ENCODE peak calls at places on chromosomes 13 and 19, in ten cellular contexts. One of them, this sample, is unnamed.
A peak's percentile ranks its signal among the peaks of the same experiment; 100 is the strongest.

GRCh38 chr19:39307233-39307821 is 11.1 kb downstream of the IFNL1 start:
- DNase-seq in BE2C: no peak
- DNase-seq in A549: no peak
- DNase-seq in breast epithelium: no peak
- DNase-seq in HAP-1: no peak
- DNase-seq in fibroblast of mammary gland: no peak
- DNase-seq in bronchial epithelial cell: no peak
- DNase-seq in fibroblast of the aortic adventitia: no peak
- DNase-seq in AG04450: no peak
- DNase-seq in heart right ventricle: no peak
- DNase-seq in this sample: peak; percentile 53

GRCh38 chr13:99800951-99801350 is 170.6 kb downstream of the ZIC5 start:
- DNase-seq in BE2C: no peak
- DNase-seq in HAP-1: no peak
- DNase-seq in fibroblast of mammary gland: no peak
- DNase-seq in bronchial epithelial cell: no peak
- DNase-seq in breast epithelium: no peak
- DNase-seq in heart right ventricle: no peak
- DNase-seq in AG04450: no peak
- DNase-seq in fibroblast of the aortic adventitia: no peak
- DNase-seq in A549: no peak
- DNase-seq in this sample: no peak

GRCh38 chr13:46057251-46058015 is 4.9 kb upstream of the ZC3H13 start:
- DNase-seq in AG04450: no peak
- DNase-seq in breast epithelium: peak; percentile 26
- DNase-seq in A549: no peak
- DNase-seq in fibroblast of mammary gland: peak; percentile 45
- DNase-seq in fibroblast of the aortic adventitia: no peak
- DNase-seq in bronchial epithelial cell: no peak
- DNase-seq in BE2C: no peak
- DNase-seq in heart right ventricle: no peak
- DNase-seq in HAP-1: no peak
- DNase-seq in this sample: no peak

GRCh38 chr19:55600336-55601028 is 394 bp downstream of the ZNF524 start:
- DNase-seq in fibroblast of mammary gland: no peak
- DNase-seq in BE2C: no peak
- DNase-seq in AG04450: no peak
- DNase-seq in bronchial epithelial cell: no peak
- DNase-seq in HAP-1: peak; percentile 89
- DNase-seq in heart right ventricle: peak; percentile 71
- DNase-seq in fibroblast of the aortic adventitia: no peak
- DNase-seq in breast epithelium: peak; percentile 55
- DNase-seq in A549: no peak
- DNase-seq in this sample: no peak

GRCh38 chr19:28424041-28424440 is 788.9 kb downstream of the UQCRFS1 start:
- DNase-seq in A549: no peak
- DNase-seq in HAP-1: no peak
- DNase-seq in heart right ventricle: no peak
- DNase-seq in AG04450: no peak
- DNase-seq in fibroblast of the aortic adventitia: peak; percentile 26
- DNase-seq in BE2C: no peak
- DNase-seq in bronchial epithelial cell: no peak
- DNase-seq in breast epithelium: no peak
- DNase-seq in fibroblast of mammary gland: no peak
- DNase-seq in this sample: no peak

GRCh38 chr13:25898991-25899390 is 152.8 kb downstream of the SHISA2 start:
- DNase-seq in BE2C: no peak
- DNase-seq in A549: no peak
- DNase-seq in fibroblast of mammary gland: no peak
- DNase-seq in fibroblast of the aortic adventitia: no peak
- DNase-seq in breast epithelium: no peak
- DNase-seq in heart right ventricle: no peak
- DNase-seq in HAP-1: no peak
- DNase-seq in AG04450: no peak
- DNase-seq in bronchial epithelial cell: no peak
- DNase-seq in this sample: no peak

GRCh38 chr13:79481685-79482052 is 714 bp downstream of the NDFIP2 start:
- DNase-seq in AG04450: no peak
- DNase-seq in HAP-1: peak; percentile 24
- DNase-seq in fibroblast of the aortic adventitia: no peak
- DNase-seq in A549: no peak
- DNase-seq in bronchial epithelial cell: peak; percentile 77
- DNase-seq in heart right ventricle: no peak
- DNase-seq in breast epithelium: peak; percentile 19
- DNase-seq in fibroblast of mammary gland: peak; percentile 9
- DNase-seq in BE2C: no peak
- DNase-seq in this sample: peak; percentile 27

GRCh38 chr13:102903659-102904407 is 58.0 kb downstream of the ERCC5 start:
- DNase-seq in breast epithelium: no peak
- DNase-seq in HAP-1: peak; percentile 32
- DNase-seq in bronchial epithelial cell: peak; percentile 32
- DNase-seq in BE2C: no peak
- DNase-seq in AG04450: no peak
- DNase-seq in fibroblast of mammary gland: peak; percentile 42
- DNase-seq in fibroblast of the aortic adventitia: peak; percentile 26
- DNase-seq in heart right ventricle: no peak
- DNase-seq in A549: peak; percentile 17
- DNase-seq in this sample: peak; percentile 9

GRCh38 chr19:6221878-6222746 is 57.7 kb downstream of the MLLT1 start:
- DNase-seq in A549: no peak
- DNase-seq in fibroblast of the aortic adventitia: no peak
- DNase-seq in breast epithelium: no peak
- DNase-seq in bronchial epithelial cell: no peak
- DNase-seq in fibroblast of mammary gland: no peak
- DNase-seq in BE2C: no peak
- DNase-seq in HAP-1: no peak
- DNase-seq in heart right ventricle: no peak
- DNase-seq in AG04450: no peak
- DNase-seq in this sample: no peak

GRCh38 chr13:106176103-106176502 is 359.4 kb downstream of the EFNB2 start:
- DNase-seq in heart right ventricle: no peak
- DNase-seq in bronchial epithelial cell: no peak
- DNase-seq in A549: no peak
- DNase-seq in breast epithelium: no peak
- DNase-seq in fibroblast of mammary gland: peak; percentile 82
- DNase-seq in AG04450: no peak
- DNase-seq in fibroblast of the aortic adventitia: no peak
- DNase-seq in HAP-1: no peak
- DNase-seq in BE2C: no peak
- DNase-seq in this sample: no peak

GRCh38 chr19:46824887-46825730 is 25.5 kb downstream of the AP2S1 start:
- DNase-seq in bronchial epithelial cell: no peak
- DNase-seq in heart right ventricle: no peak
- DNase-seq in fibroblast of mammary gland: peak; percentile 22
- DNase-seq in BE2C: no peak
- DNase-seq in breast epithelium: no peak
- DNase-seq in fibroblast of the aortic adventitia: no peak
- DNase-seq in AG04450: no peak
- DNase-seq in A549: peak; percentile 41
- DNase-seq in HAP-1: no peak
- DNase-seq in this sample: no peak

GRCh38 chr19:46818812-46819211 is 30.4 kb upstream of the SLC1A5 start:
- DNase-seq in BE2C: no peak
- DNase-seq in heart right ventricle: no peak
- DNase-seq in breast epithelium: no peak
- DNase-seq in AG04450: no peak
- DNase-seq in fibroblast of mammary gland: peak; percentile 53
- DNase-seq in HAP-1: peak; percentile 52
- DNase-seq in bronchial epithelial cell: no peak
- DNase-seq in A549: peak; percentile 69
- DNase-seq in fibroblast of the aortic adventitia: peak; percentile 38
- DNase-seq in this sample: peak; percentile 47

GRCh38 chr19:46825731-46826055 is 25.0 kb downstream of the AP2S1 start:
- DNase-seq in bronchial epithelial cell: peak; percentile 60
- DNase-seq in fibroblast of the aortic adventitia: no peak
- DNase-seq in HAP-1: no peak
- DNase-seq in heart right ventricle: no peak
- DNase-seq in breast epithelium: no peak
- DNase-seq in AG04450: no peak
- DNase-seq in A549: no peak
- DNase-seq in fibroblast of mammary gland: no peak
- DNase-seq in BE2C: no peak
- DNase-seq in this sample: no peak

GRCh38 chr19:46823049-46823448 is 27.6 kb downstream of the AP2S1 start:
- DNase-seq in fibroblast of mammary gland: no peak
- DNase-seq in A549: no peak
- DNase-seq in breast epithelium: no peak
- DNase-seq in HAP-1: peak; percentile 25
- DNase-seq in AG04450: no peak
- DNase-seq in fibroblast of the aortic adventitia: no peak
- DNase-seq in bronchial epithelial cell: no peak
- DNase-seq in BE2C: no peak
- DNase-seq in heart right ventricle: no peak
- DNase-seq in this sample: no peak

DNA sequence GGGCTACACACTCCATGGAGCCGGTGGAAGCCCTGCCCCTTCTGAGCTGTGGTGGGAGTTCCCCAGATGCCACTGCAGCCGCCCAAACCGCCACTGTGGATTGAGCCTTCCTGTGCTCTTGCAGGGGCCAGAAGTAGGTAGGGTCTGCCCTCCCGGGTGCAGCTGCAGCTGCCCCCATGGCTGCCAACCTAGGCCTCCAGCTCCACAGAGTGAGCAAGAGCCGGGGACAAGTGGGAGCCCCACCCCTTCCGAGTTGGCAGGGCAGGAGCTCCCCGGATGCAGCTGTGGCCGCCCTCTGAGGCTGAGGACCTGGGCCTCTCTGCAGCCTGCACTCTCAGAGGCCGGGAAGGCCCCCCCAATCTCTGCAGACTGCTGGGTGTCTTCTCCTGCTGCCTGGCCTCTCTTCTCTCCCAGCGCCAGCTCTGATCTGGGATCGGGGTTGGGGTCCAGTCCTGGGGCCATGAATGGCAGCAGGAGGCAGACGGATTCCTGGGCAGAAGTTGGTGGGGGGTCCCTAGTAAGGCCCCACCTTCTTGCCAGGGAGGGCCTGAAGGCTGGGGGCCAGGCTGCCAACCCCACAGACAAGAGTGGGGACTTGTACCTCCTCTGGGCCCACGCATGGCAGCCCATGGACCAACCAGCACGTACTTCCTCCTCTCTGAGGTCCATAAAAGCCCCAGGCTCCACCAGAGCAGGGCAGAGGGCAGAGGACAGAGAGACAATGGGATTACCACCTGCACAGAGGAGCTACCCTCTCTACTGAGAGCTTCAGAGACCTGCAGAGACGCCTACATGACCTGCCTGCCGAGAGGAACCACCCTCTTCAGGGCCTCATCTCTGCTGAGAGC is 28.9 kb downstream of the AP2S1 start:
- DNase-seq in fibroblast of mammary gland: no peak
- DNase-seq in BE2C: no peak
- DNase-seq in A549: no peak
- DNase-seq in HAP-1: no peak
- DNase-seq in heart right ventricle: no peak
- DNase-seq in fibroblast of the aortic adventitia: no peak
- DNase-seq in breast epithelium: no peak
- DNase-seq in bronchial epithelial cell: no peak
- DNase-seq in AG04450: no peak
- DNase-seq in this sample: no peak
- H3K4me3 ChIP-seq in fibroblast of mammary gland: no peak overlapping the region
- H3K4me3 ChIP-seq in BE2C: no peak overlapping the region
- H3K4me3 ChIP-seq in A549: no peak overlapping the region
- H3K4me3 ChIP-seq in HAP-1: no peak overlapping the region
- H3K4me3 ChIP-seq in heart right ventricle: no peak overlapping the region
- H3K4me3 ChIP-seq in fibroblast of the aortic adventitia: no peak overlapping the region
- H3K4me3 ChIP-seq in breast epithelium: no peak overlapping the region
- H3K4me3 ChIP-seq in bronchial epithelial cell: no peak overlapping the region
- H3K4me3 ChIP-seq in AG04450: no peak overlapping the region
- H3K4me3 ChIP-seq in this sample: no peak overlapping the region

GRCh38 chr19:1513492-1514294 is 874 bp upstream of the ADAMTSL5 start:
- DNase-seq in breast epithelium: no peak
- DNase-seq in fibroblast of mammary gland: peak; percentile 55
- DNase-seq in HAP-1: peak; percentile 74
- DNase-seq in AG04450: no peak
- DNase-seq in fibroblast of the aortic adventitia: peak; percentile 52
- DNase-seq in A549: peak; percentile 59
- DNase-seq in bronchial epithelial cell: peak; percentile 39
- DNase-seq in heart right ventricle: no peak
- DNase-seq in BE2C: peak; percentile 51
- DNase-seq in this sample: peak; percentile 62
- H3K4me3 ChIP-seq in breast epithelium: peak overlapping the region; percentile 55
- H3K4me3 ChIP-seq in fibroblast of mammary gland: peak overlapping the region; percentile 29
- H3K4me3 ChIP-seq in HAP-1: peak overlapping the region; percentile 37
- H3K4me3 ChIP-seq in AG04450: peak overlapping the region; percentile 66
- H3K4me3 ChIP-seq in fibroblast of the aortic adventitia: peak overlapping the region; percentile 76
- H3K4me3 ChIP-seq in A549: peak overlapping the region; percentile 61
- H3K4me3 ChIP-seq in bronchial epithelial cell: peak overlapping the region; percentile 60
- H3K4me3 ChIP-seq in heart right ventricle: peak overlapping the region; percentile 64
- H3K4me3 ChIP-seq in BE2C: no peak overlapping the region
- H3K4me3 ChIP-seq in this sample: peak overlapping the region; percentile 69

GRCh38 chr19:57171551-57172081 is 4.3 kb upstream of the DUXA start:
- DNase-seq in HAP-1: peak; percentile 8
- DNase-seq in breast epithelium: peak; percentile 34
- DNase-seq in A549: no peak
- DNase-seq in BE2C: peak; percentile 63
- DNase-seq in bronchial epithelial cell: no peak
- DNase-seq in fibroblast of the aortic adventitia: peak; percentile 27
- DNase-seq in heart right ventricle: peak; percentile 37
- DNase-seq in AG04450: no peak
- DNase-seq in fibroblast of mammary gland: peak; percentile 17
- DNase-seq in this sample: peak; percentile 35
- H3K4me3 ChIP-seq in HAP-1: no peak overlapping the region
- H3K4me3 ChIP-seq in breast epithelium: peak overlapping the region; percentile 48
- H3K4me3 ChIP-seq in A549: no peak overlapping the region
- H3K4me3 ChIP-seq in BE2C: peak overlapping the region; percentile 35
- H3K4me3 ChIP-seq in bronchial epithelial cell: peak overlapping the region; percentile 26
- H3K4me3 ChIP-seq in fibroblast of the aortic adventitia: peak overlapping the region; percentile 56
- H3K4me3 ChIP-seq in heart right ventricle: peak overlapping the region; percentile 56
- H3K4me3 ChIP-seq in AG04450: peak overlapping the region; percentile 25
- H3K4me3 ChIP-seq in fibroblast of mammary gland: peak overlapping the region; percentile 24
- H3K4me3 ChIP-seq in this sample: peak overlapping the region; percentile 42

GRCh38 chr19:31348416-31349159 is 648 bp downstream of the TSHZ3 start:
- DNase-seq in heart right ventricle: peak; percentile 31
- DNase-seq in A549: peak; percentile 47
- DNase-seq in BE2C: no peak
- DNase-seq in fibroblast of mammary gland: no peak
- DNase-seq in fibroblast of the aortic adventitia: peak; percentile 45
- DNase-seq in AG04450: no peak
- DNase-seq in HAP-1: peak; percentile 43
- DNase-seq in breast epithelium: no peak
- DNase-seq in bronchial epithelial cell: no peak
- DNase-seq in this sample: no peak
- H3K4me3 ChIP-seq in heart right ventricle: peak overlapping the region; percentile 83
- H3K4me3 ChIP-seq in A549: peak overlapping the region; percentile 84
- H3K4me3 ChIP-seq in BE2C: peak overlapping the region; percentile 56
- H3K4me3 ChIP-seq in fibroblast of mammary gland: peak overlapping the region; percentile 82
- H3K4me3 ChIP-seq in fibroblast of the aortic adventitia: peak overlapping the region; percentile 85
- H3K4me3 ChIP-seq in AG04450: peak overlapping the region; percentile 88
- H3K4me3 ChIP-seq in HAP-1: peak overlapping the region; percentile 56
- H3K4me3 ChIP-seq in breast epithelium: peak overlapping the region; percentile 88
- H3K4me3 ChIP-seq in bronchial epithelial cell: peak overlapping the region; percentile 73
- H3K4me3 ChIP-seq in this sample: no peak overlapping the region

DNA sequence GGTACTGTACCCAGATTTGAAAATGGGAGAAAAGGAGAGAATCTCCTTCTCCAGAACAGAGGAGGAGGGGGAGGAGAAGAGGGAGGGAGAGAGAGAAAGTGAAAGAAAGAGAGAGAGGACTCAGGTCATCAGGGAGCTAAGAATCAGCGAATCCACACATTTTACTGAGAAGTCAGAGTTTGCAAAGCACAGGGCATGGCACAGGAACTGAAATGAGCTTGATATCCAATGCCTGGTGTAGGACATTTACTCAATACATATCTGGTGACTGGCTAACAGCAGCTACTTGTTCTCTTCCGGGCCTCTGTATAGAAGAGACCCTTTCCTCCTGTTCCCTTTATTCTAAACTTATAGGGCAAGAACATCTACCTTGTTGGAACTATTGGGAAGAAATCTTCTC is 375.1 kb downstream of the KLF5 start:
- DNase-seq in bronchial epithelial cell: no peak
- DNase-seq in HAP-1: no peak
- DNase-seq in fibroblast of mammary gland: no peak
- DNase-seq in heart right ventricle: no peak
- DNase-seq in fibroblast of the aortic adventitia: peak; percentile 9
- DNase-seq in BE2C: no peak
- DNase-seq in breast epithelium: no peak
- DNase-seq in AG04450: no peak
- DNase-seq in A549: no peak
- DNase-seq in this sample: no peak
- H3K4me3 ChIP-seq in bronchial epithelial cell: no peak overlapping the region
- H3K4me3 ChIP-seq in HAP-1: no peak overlapping the region
- H3K4me3 ChIP-seq in fibroblast of mammary gland: no peak overlapping the region
- H3K4me3 ChIP-seq in heart right ventricle: no peak overlapping the region
- H3K4me3 ChIP-seq in fibroblast of the aortic adventitia: no peak overlapping the region
- H3K4me3 ChIP-seq in BE2C: no peak overlapping the region
- H3K4me3 ChIP-seq in breast epithelium: no peak overlapping the region
- H3K4me3 ChIP-seq in AG04450: no peak overlapping the region
- H3K4me3 ChIP-seq in A549: no peak overlapping the region
- H3K4me3 ChIP-seq in this sample: no peak overlapping the region

This sample was measured in PC-9.